ENCODE peak calls at places on chromosomes 16 and 17, in four cellular contexts. One of them, this sample, is unnamed.
A peak's percentile ranks its signal among the peaks of the same experiment; 100 is the strongest.

GRCh38 chr17:28500712-28501379 is 5.3 kb upstream of the FOXN1 start:
- DNase-seq in activated T-cell treated with anti-CD3 and anti-CD28 coated beads, Interleukin-2, amount 50 U/mL, for 72 hours: no peak
- DNase-seq in EL: no peak
- DNase-seq in brain microvascular endothelial cell: no peak
- DNase-seq in this sample: no peak

GRCh38 chr17:61698244-61698643 is 107.2 kb upstream of the NACA2 start:
- DNase-seq in EL: no peak
- DNase-seq in activated T-cell treated with anti-CD3 and anti-CD28 coated beads, Interleukin-2, amount 50 U/mL, for 72 hours: no peak
- DNase-seq in brain microvascular endothelial cell: no peak
- DNase-seq in this sample: no peak

GRCh38 chr17:81025065-81025751 is 9.7 kb upstream of the BAIAP2 start:
- DNase-seq in activated T-cell treated with anti-CD3 and anti-CD28 coated beads, Interleukin-2, amount 50 U/mL, for 72 hours: no peak
- DNase-seq in brain microvascular endothelial cell: no peak
- DNase-seq in EL: no peak
- DNase-seq in this sample: no peak

GRCh38 chr17:62671553-62671952 is 44.1 kb downstream of the MRC2 start:
- DNase-seq in EL: no peak
- DNase-seq in brain microvascular endothelial cell: no peak
- DNase-seq in activated T-cell treated with anti-CD3 and anti-CD28 coated beads, Interleukin-2, amount 50 U/mL, for 72 hours: no peak
- DNase-seq in this sample: no peak

GRCh38 chr17:10036511-10037061 is 131.5 kb upstream of the RCVRN start:
- DNase-seq in EL: no peak
- DNase-seq in activated T-cell treated with anti-CD3 and anti-CD28 coated beads, Interleukin-2, amount 50 U/mL, for 72 hours: no peak
- DNase-seq in brain microvascular endothelial cell: no peak
- DNase-seq in this sample: no peak

GRCh38 chr17:63701477-63702222 is 1.7 kb upstream of the LIMD2 start:
- DNase-seq in brain microvascular endothelial cell: no peak
- DNase-seq in activated T-cell treated with anti-CD3 and anti-CD28 coated beads, Interleukin-2, amount 50 U/mL, for 72 hours: peak; percentile 81
- DNase-seq in EL: no peak
- DNase-seq in this sample: no peak

GRCh38 chr16:3173892-3174617 is 13.9 kb upstream of the OR1F1 start:
- DNase-seq in brain microvascular endothelial cell: no peak
- DNase-seq in EL: peak; percentile 25
- DNase-seq in activated T-cell treated with anti-CD3 and anti-CD28 coated beads, Interleukin-2, amount 50 U/mL, for 72 hours: peak; percentile 44
- DNase-seq in this sample: no peak

GRCh38 chr16:48526058-48526957 is 83.7 kb downstream of the N4BP1 start:
- DNase-seq in brain microvascular endothelial cell: no peak
- DNase-seq in EL: no peak
- DNase-seq in activated T-cell treated with anti-CD3 and anti-CD28 coated beads, Interleukin-2, amount 50 U/mL, for 72 hours: peak; percentile 38
- DNase-seq in this sample: no peak

GRCh38 chr17:75983501-75984181 is 4.6 kb downstream of the TEN1 start:
- DNase-seq in EL: no peak
- DNase-seq in activated T-cell treated with anti-CD3 and anti-CD28 coated beads, Interleukin-2, amount 50 U/mL, for 72 hours: no peak
- DNase-seq in brain microvascular endothelial cell: no peak
- DNase-seq in this sample: no peak

GRCh38 chr16:80369559-80369958 is 171.2 kb upstream of the DYNLRB2 start:
- DNase-seq in activated T-cell treated with anti-CD3 and anti-CD28 coated beads, Interleukin-2, amount 50 U/mL, for 72 hours: no peak
- DNase-seq in brain microvascular endothelial cell: peak; percentile 61
- DNase-seq in EL: peak; percentile 59
- DNase-seq in this sample: peak; percentile 15

GRCh38 chr17:77225246-77225645 is 84.5 kb downstream of the SEC14L1 start:
- DNase-seq in activated T-cell treated with anti-CD3 and anti-CD28 coated beads, Interleukin-2, amount 50 U/mL, for 72 hours: no peak
- DNase-seq in brain microvascular endothelial cell: no peak
- DNase-seq in EL: no peak
- DNase-seq in this sample: no peak

GRCh38 chr17:20989481-20989880 is 53.3 kb downstream of the USP22 start:
- DNase-seq in EL: no peak
- DNase-seq in brain microvascular endothelial cell: no peak
- DNase-seq in activated T-cell treated with anti-CD3 and anti-CD28 coated beads, Interleukin-2, amount 50 U/mL, for 72 hours: no peak
- DNase-seq in this sample: no peak

GRCh38 chr17:64281962-64282752 is 19.1 kb upstream of the TEX2 start:
- DNase-seq in brain microvascular endothelial cell: peak; percentile 33
- DNase-seq in EL: peak; percentile 74
- DNase-seq in activated T-cell treated with anti-CD3 and anti-CD28 coated beads, Interleukin-2, amount 50 U/mL, for 72 hours: peak; percentile 52
- DNase-seq in this sample: peak; percentile 22

GRCh38 chr17:27540300-27541105 is 84.3 kb downstream of the KSR1 start:
- DNase-seq in brain microvascular endothelial cell: peak; percentile 99
- DNase-seq in EL: peak; percentile 97
- DNase-seq in activated T-cell treated with anti-CD3 and anti-CD28 coated beads, Interleukin-2, amount 50 U/mL, for 72 hours: no peak
- DNase-seq in this sample: no peak

GRCh38 chr17:66357037-66357436 is 54.6 kb downstream of the PRKCA start:
- DNase-seq in brain microvascular endothelial cell: no peak
- DNase-seq in activated T-cell treated with anti-CD3 and anti-CD28 coated beads, Interleukin-2, amount 50 U/mL, for 72 hours: no peak
- DNase-seq in EL: peak; percentile 59
- DNase-seq in this sample: no peak

GRCh38 chr17:8927395-8927794 is 38.1 kb downstream of the PIK3R5 start:
- DNase-seq in EL: no peak
- DNase-seq in brain microvascular endothelial cell: no peak
- DNase-seq in activated T-cell treated with anti-CD3 and anti-CD28 coated beads, Interleukin-2, amount 50 U/mL, for 72 hours: no peak
- DNase-seq in this sample: no peak

GRCh38 chr16:28212532-28212873 is 738 bp upstream of the XPO6 start:
- DNase-seq in EL: peak; percentile 52
- DNase-seq in brain microvascular endothelial cell: no peak
- DNase-seq in activated T-cell treated with anti-CD3 and anti-CD28 coated beads, Interleukin-2, amount 50 U/mL, for 72 hours: no peak
- DNase-seq in this sample: no peak

GRCh38 chr17:73311428-73311780 is 397 bp downstream of the CDC42EP4 start:
- DNase-seq in activated T-cell treated with anti-CD3 and anti-CD28 coated beads, Interleukin-2, amount 50 U/mL, for 72 hours: no peak
- DNase-seq in EL: no peak
- DNase-seq in brain microvascular endothelial cell: no peak
- DNase-seq in this sample: peak; percentile 44

GRCh38 chr16:85549766-85550421 is 63.2 kb upstream of the GSE1 start:
- DNase-seq in brain microvascular endothelial cell: no peak
- DNase-seq in activated T-cell treated with anti-CD3 and anti-CD28 coated beads, Interleukin-2, amount 50 U/mL, for 72 hours: no peak
- DNase-seq in EL: no peak
- DNase-seq in this sample: no peak

GRCh38 chr17:65320856-65321255 is 183.7 kb downstream of the RGS9 start:
- DNase-seq in brain microvascular endothelial cell: no peak
- DNase-seq in activated T-cell treated with anti-CD3 and anti-CD28 coated beads, Interleukin-2, amount 50 U/mL, for 72 hours: no peak
- DNase-seq in EL: no peak
- DNase-seq in this sample: no peak

GRCh38 chr17:35460354-35460851 is 11.8 kb upstream of the SLFN13 start:
- DNase-seq in brain microvascular endothelial cell: no peak
- DNase-seq in activated T-cell treated with anti-CD3 and anti-CD28 coated beads, Interleukin-2, amount 50 U/mL, for 72 hours: peak; percentile 54
- DNase-seq in EL: no peak
- DNase-seq in this sample: peak; percentile 39

GRCh38 chr16:22948058-22948602 is 134.2 kb downstream of the HS3ST2 start:
- DNase-seq in EL: no peak
- DNase-seq in activated T-cell treated with anti-CD3 and anti-CD28 coated beads, Interleukin-2, amount 50 U/mL, for 72 hours: peak; percentile 1
- DNase-seq in brain microvascular endothelial cell: no peak
- DNase-seq in this sample: no peak

GRCh38 chr16:27844826-27845225 is 218.7 kb downstream of the GSG1L start:
- DNase-seq in brain microvascular endothelial cell: no peak
- DNase-seq in EL: no peak
- DNase-seq in activated T-cell treated with anti-CD3 and anti-CD28 coated beads, Interleukin-2, amount 50 U/mL, for 72 hours: no peak
- DNase-seq in this sample: no peak

GRCh38 chr16:84652565-84652964 is 4.3 kb downstream of the KLHL36 start:
- DNase-seq in brain microvascular endothelial cell: no peak
- DNase-seq in EL: no peak
- DNase-seq in activated T-cell treated with anti-CD3 and anti-CD28 coated beads, Interleukin-2, amount 50 U/mL, for 72 hours: peak; percentile 21
- DNase-seq in this sample: no peak

GRCh38 chr16:1903845-1904820 is 14.1 kb downstream of the HS3ST6 start:
- DNase-seq in brain microvascular endothelial cell: no peak
- DNase-seq in EL: no peak
- DNase-seq in activated T-cell treated with anti-CD3 and anti-CD28 coated beads, Interleukin-2, amount 50 U/mL, for 72 hours: no peak
- DNase-seq in this sample: no peak

GRCh38 chr16:48232459-48233040 is 11.6 kb upstream of the LONP2 start:
- DNase-seq in activated T-cell treated with anti-CD3 and anti-CD28 coated beads, Interleukin-2, amount 50 U/mL, for 72 hours: no peak
- DNase-seq in EL: peak; percentile 18
- DNase-seq in brain microvascular endothelial cell: no peak
- DNase-seq in this sample: no peak

GRCh38 chr16:85819245-85819644 is 19.8 kb downstream of the COX4I1 start:
- DNase-seq in brain microvascular endothelial cell: peak; percentile 80
- DNase-seq in EL: peak; percentile 81
- DNase-seq in activated T-cell treated with anti-CD3 and anti-CD28 coated beads, Interleukin-2, amount 50 U/mL, for 72 hours: peak; percentile 86
- DNase-seq in this sample: peak; percentile 81

GRCh38 chr17:38507436-38507835 is 79.2 kb downstream of the ARHGAP23 start:
- DNase-seq in EL: no peak
- DNase-seq in brain microvascular endothelial cell: no peak
- DNase-seq in activated T-cell treated with anti-CD3 and anti-CD28 coated beads, Interleukin-2, amount 50 U/mL, for 72 hours: no peak
- DNase-seq in this sample: no peak

GRCh38 chr16:4313563-4314531 is 2.0 kb upstream of the GLIS2 start:
- DNase-seq in activated T-cell treated with anti-CD3 and anti-CD28 coated beads, Interleukin-2, amount 50 U/mL, for 72 hours: peak; percentile 34
- DNase-seq in brain microvascular endothelial cell: no peak
- DNase-seq in EL: no peak
- DNase-seq in this sample: peak; percentile 77

GRCh38 chr17:37064166-37064565 is 115.4 kb downstream of the AATF start:
- DNase-seq in brain microvascular endothelial cell: no peak
- DNase-seq in activated T-cell treated with anti-CD3 and anti-CD28 coated beads, Interleukin-2, amount 50 U/mL, for 72 hours: no peak
- DNase-seq in EL: no peak
- DNase-seq in this sample: no peak

GRCh38 chr17:32731556-32732295 is 145.2 kb downstream of the MYO1D start:
- DNase-seq in EL: no peak
- DNase-seq in brain microvascular endothelial cell: no peak
- DNase-seq in activated T-cell treated with anti-CD3 and anti-CD28 coated beads, Interleukin-2, amount 50 U/mL, for 72 hours: no peak
- DNase-seq in this sample: no peak

GRCh38 chr16:1793578-1794220 is at the start of gene IGFALS:
- DNase-seq in activated T-cell treated with anti-CD3 and anti-CD28 coated beads, Interleukin-2, amount 50 U/mL, for 72 hours: no peak
- DNase-seq in EL: no peak
- DNase-seq in brain microvascular endothelial cell: no peak
- DNase-seq in this sample: peak; percentile 9

GRCh38 chr16:82070656-82071369 is 35.8 kb downstream of the HSD17B2 start:
- DNase-seq in EL: peak; percentile 83
- DNase-seq in activated T-cell treated with anti-CD3 and anti-CD28 coated beads, Interleukin-2, amount 50 U/mL, for 72 hours: no peak
- DNase-seq in brain microvascular endothelial cell: peak; percentile 28
- DNase-seq in this sample: no peak

GRCh38 chr17:48728232-48729231 is at the start of gene HOXB13:
- DNase-seq in activated T-cell treated with anti-CD3 and anti-CD28 coated beads, Interleukin-2, amount 50 U/mL, for 72 hours: peak; percentile 56
- DNase-seq in brain microvascular endothelial cell: no peak
- DNase-seq in EL: peak; percentile 64
- DNase-seq in this sample: no peak

GRCh38 chr16:49204191-49204590 is 77.4 kb downstream of the CBLN1 start:
- DNase-seq in activated T-cell treated with anti-CD3 and anti-CD28 coated beads, Interleukin-2, amount 50 U/mL, for 72 hours: no peak
- DNase-seq in EL: no peak
- DNase-seq in brain microvascular endothelial cell: no peak
- DNase-seq in this sample: no peak

This sample was measured in progenitor cell of endocrine pancreas.